ENCODE peak calls at places on chromosomes 1 and 21, in four cellular contexts. L is retinal pigment epithelial cell, Y is left ventricle myocardium inferior, M is AG10803. N is an unnamed sample.

GRCh38 chr21:36257657-36258056 is 62.3 kb upstream of the MORC3 start:
- DNase-seq in Y (no peak), M (no peak), L (no peak), N (no peak)

GRCh38 chr1:199298825-199299224 is 660.0 kb downstream of the PTPRC start:
- DNase-seq in Y (no peak), L (no peak), M (peak), N (no peak)

GRCh38 chr1:84382127-84382526 is 16.2 kb upstream of the DNASE2B start:
- DNase-seq in L (no peak), M (no peak), Y (no peak), N (peak)

GRCh38 chr1:51264470-51264869 is 28.4 kb downstream of the RNF11 start:
- DNase-seq in Y (no peak), M (peak), L (peak), N (peak)

GRCh38 chr1:226279498-226279897 is 29.5 kb downstream of the LIN9 start:
- DNase-seq in Y (no peak), M (no peak), L (no peak), N (no peak)

GRCh38 chr1:30816211-30817082 is 58.9 kb upstream of the LAPTM5 start:
- DNase-seq in Y (peak), M (peak), L (peak), N (peak)

GRCh38 chr1:90778487-90778886 is 61.4 kb upstream of the BARHL2 start:
- DNase-seq in L (no peak), M (no peak), Y (no peak), N (no peak)

GRCh38 chr1:67166196-67166595 is at the start of gene IL23R:
- DNase-seq in L (no peak), Y (peak), M (no peak), N (no peak)

GRCh38 chr1:8408151-8408839 is 90.4 kb downstream of the SLC45A1 start:
- DNase-seq in M (peak), L (peak), Y (peak), N (peak)

GRCh38 chr21:29181799-29182470 is 51.5 kb downstream of the MAP3K7CL start:
- DNase-seq in M (peak), Y (no peak), L (peak), N (peak)

GRCh38 chr1:55155522-55155921 is 59.6 kb downstream of the USP24 start:
- DNase-seq in M (no peak), L (no peak), Y (peak), N (peak)

GRCh38 chr1:10777749-10778574 is 18.5 kb downstream of the CASZ1 start:
- DNase-seq in L (no peak), M (no peak), Y (no peak), N (no peak)

GRCh38 chr1:209652873-209653401 is 712 bp upstream of the LAMB3 start:
- DNase-seq in Y (peak), M (peak), L (peak), N (peak)

GRCh38 chr1:154550657-154551056 is 7.8 kb downstream of the UBE2Q1 start:
- DNase-seq in M (no peak), L (no peak), Y (no peak), N (no peak)

GRCh38 chr1:203555046-203555445 is 61.1 kb downstream of the OPTC start:
- DNase-seq in Y (no peak), M (peak), L (no peak), N (no peak)

GRCh38 chr1:221294244-221294643 is 415.0 kb downstream of the HLX start:
- DNase-seq in L (no peak), M (no peak), Y (no peak), N (peak)

GRCh38 chr1:9714257-9714718 is 62.8 kb downstream of the PIK3CD start:
- DNase-seq in L (no peak), Y (no peak), M (no peak), N (no peak)

GRCh38 chr1:208267896-208268295 is 23.7 kb upstream of the PLXNA2 start:
- DNase-seq in L (no peak), M (no peak), Y (no peak), N (no peak)

GRCh38 chr1:217134857-217135568 is 411.8 kb upstream of the ESRRG start:
- DNase-seq in Y (no peak), L (no peak), M (no peak), N (no peak)

GRCh38 chr1:217133092-217133491 is 409.9 kb upstream of the ESRRG start:
- DNase-seq in L (no peak), M (no peak), Y (no peak), N (no peak)

GRCh38 chr1:217135569-217135915 is 412.3 kb upstream of the ESRRG start:
- DNase-seq in L (no peak), M (no peak), Y (no peak), N (peak)

GRCh38 chr1:217135987-217136894 is 413.0 kb upstream of the ESRRG start:
- DNase-seq in M (no peak), Y (no peak), L (no peak), N (no peak)

GRCh38 chr1:217133958-217134856 is 411.0 kb upstream of the ESRRG start:
- DNase-seq in M (no peak), L (no peak), Y (no peak), N (peak)
- H3K4me3 ChIP-seq in M (no peak), L (peak), Y (peak), N (no peak)

GRCh38 chr1:60828944-60829343 is 253.4 kb upstream of the NFIA start:
- DNase-seq in Y (no peak), L (no peak), M (no peak), N (no peak)

GRCh38 chr1:60822252-60822651 is 260.1 kb upstream of the NFIA start:
- DNase-seq in M (no peak), L (no peak), Y (no peak), N (no peak)

GRCh38 chr1:60823151-60823550 is 259.2 kb upstream of the NFIA start:
- DNase-seq in M (no peak), L (no peak), Y (no peak), N (no peak)

GRCh38 chr1:60826320-60827094 is 255.9 kb upstream of the NFIA start:
- DNase-seq in L (no peak), Y (no peak), M (no peak), N (no peak)

GRCh38 chr1:60825593-60825992 is 256.8 kb upstream of the NFIA start:
- DNase-seq in Y (no peak), M (no peak), L (no peak), N (no peak)
- TF ChIP-seq CTCF in Y (no peak), M (no peak), L (peak), N (peak)

GRCh38 chr1:99005142-99005491 is 456 bp upstream of the PLPPR5 start:
- DNase-seq in M (no peak), L (no peak), Y (no peak), N (peak)
- H3K4me3 ChIP-seq in M (peak), L (peak), Y (peak), N (peak)

DNA sequence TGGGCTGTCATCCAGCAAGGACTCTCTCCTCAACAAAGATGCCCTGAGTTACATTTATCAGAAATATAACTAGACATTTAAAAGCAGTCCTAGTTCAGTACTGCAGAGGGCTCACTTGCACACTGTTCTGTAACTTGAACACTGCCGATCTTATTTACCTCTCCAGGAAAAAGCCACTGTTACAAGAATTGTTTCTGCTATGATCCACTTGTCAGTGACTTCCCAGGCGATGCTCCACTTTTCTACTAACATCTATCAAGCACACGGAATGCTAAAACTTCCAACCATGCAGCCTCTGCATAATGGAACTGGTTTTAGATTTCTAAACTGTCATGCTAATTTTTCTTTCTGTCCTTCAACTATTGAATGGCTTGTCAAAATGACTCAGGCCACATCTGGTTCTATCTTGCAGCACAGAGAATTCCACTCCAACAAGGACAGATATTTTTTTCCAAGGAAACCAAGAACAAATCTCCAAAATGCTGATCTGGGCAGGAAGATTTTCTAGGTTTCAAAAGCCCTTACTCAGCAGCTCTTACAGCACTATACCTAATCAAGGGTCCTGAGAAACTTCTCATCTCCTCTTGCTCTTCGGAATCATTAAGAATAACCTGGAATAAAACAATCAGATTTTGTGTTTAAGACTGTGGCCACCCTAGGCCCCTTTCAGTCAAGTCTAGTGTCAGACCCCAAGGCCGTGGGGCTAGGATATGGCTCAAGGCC is 9.9 kb downstream of the SEC16B start:
- DNase-seq in Y (no peak), L (no peak), M (peak), N (peak)
- TF ChIP-seq CTCF in Y (peak), L (peak), M (peak), N (peak)

GRCh38 chr1:95118019-95118499 is 904 bp downstream of the TLCD4 start:
- DNase-seq in Y (no peak), L (no peak), M (no peak), N (no peak)
- H3K4me3 ChIP-seq in Y (peak), L (peak), M (peak), N (peak)

N was measured in choroid plexus epithelial cell.